ENCODE peak calls at places on chromosomes 6 and 20, in nine cellular contexts. V, Y, U, G, Z, K, F, I and J are unnamed samples.

GRCh38 chr6:94300424-94301144 is 881.2 kb upstream of the EPHA7 start:
- DNase-seq in V (no peak), Y (peak), U (peak), G (no peak), Z (no peak), K (no peak), F (no peak), I (no peak), J (no peak)

GRCh38 chr6:106750146-106750900 is 120.9 kb downstream of the QRSL1 start:
- DNase-seq in V (peak), Y (no peak), U (no peak), G (no peak), Z (peak), K (no peak), F (no peak), I (no peak), J (peak)

GRCh38 chr6:90383212-90383611 is 86.6 kb upstream of the BACH2 start:
- DNase-seq in V (no peak), Y (no peak), U (no peak), G (no peak), Z (no peak), K (no peak), F (no peak), I (no peak), J (no peak)

GRCh38 chr6:43699564-43700186 is 12.1 kb upstream of the MRPS18A start:
- DNase-seq in V (peak), Y (no peak), U (no peak), G (no peak), Z (no peak), K (no peak), F (no peak), I (no peak), J (no peak)

GRCh38 chr20:33861458-33861857 is 50.3 kb downstream of the CHMP4B start:
- DNase-seq in V (no peak), Y (no peak), U (no peak), G (no peak), Z (no peak), K (no peak), F (no peak), I (no peak), J (no peak)

GRCh38 chr6:125546827-125547226 is 202.6 kb upstream of the HEY2 start:
- DNase-seq in V (no peak), Y (no peak), U (no peak), G (no peak), Z (no peak), K (no peak), F (no peak), I (no peak), J (no peak)

GRCh38 chr6:119172813-119173212 is 94.3 kb upstream of the FAM184A start:
- DNase-seq in V (peak), Y (no peak), U (no peak), G (no peak), Z (no peak), K (no peak), F (no peak), I (no peak), J (no peak)

GRCh38 chr6:26526928-26527327 is 11.2 kb upstream of the HMGN4 start:
- DNase-seq in V (no peak), Y (no peak), U (no peak), G (no peak), Z (no peak), K (no peak), F (no peak), I (no peak), J (no peak)

GRCh38 chr6:35391240-35391968 is 49.0 kb downstream of the PPARD start:
- DNase-seq in V (peak), Y (no peak), U (no peak), G (no peak), Z (peak), K (no peak), F (no peak), I (no peak), J (no peak)

GRCh38 chr6:154690857-154691256 is 42.4 kb upstream of the SCAF8 start:
- DNase-seq in V (no peak), Y (no peak), U (no peak), G (no peak), Z (no peak), K (no peak), F (no peak), I (no peak), J (no peak)

GRCh38 chr6:154696661-154697060 is 36.6 kb upstream of the SCAF8 start:
- DNase-seq in V (no peak), Y (no peak), U (no peak), G (peak), Z (no peak), K (no peak), F (no peak), I (no peak), J (no peak)
- TF ChIP-seq CTCF in V (no peak), Y (no peak), U (no peak), G (no peak), Z (no peak), K (no peak), F (no peak), I (no peak), J (no peak)

GRCh38 chr6:112535816-112536215 is 188.7 kb downstream of the RFPL4B start:
- DNase-seq in V (no peak), Y (no peak), U (no peak), G (no peak), Z (no peak), K (no peak), F (no peak), I (no peak), J (no peak)

DNA sequence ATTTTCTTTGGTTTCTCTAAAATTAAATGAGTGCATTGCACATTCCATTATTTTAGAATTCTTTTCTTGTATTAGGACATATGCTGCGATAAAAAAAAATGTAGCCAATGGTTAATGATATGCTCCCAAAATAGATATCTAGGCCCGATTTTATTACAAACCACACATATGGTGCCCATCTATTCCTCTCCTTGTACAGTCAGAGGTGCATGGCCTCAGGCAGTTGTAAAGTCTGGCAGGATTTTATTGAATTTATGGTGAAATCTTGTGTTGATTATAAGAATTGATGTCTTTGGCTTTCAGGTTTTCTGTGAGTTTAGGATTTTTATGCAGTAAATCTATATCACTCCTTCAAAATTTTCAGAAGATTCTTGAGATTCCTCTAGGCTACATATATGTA is 192.2 kb downstream of the RFPL4B start:
- DNase-seq in V (no peak), Y (no peak), U (no peak), G (no peak), Z (no peak), K (no peak), F (no peak), I (no peak), J (no peak)
- TF ChIP-seq CTCF in V (no peak), Y (no peak), U (no peak), G (no peak), Z (no peak), K (no peak), F (no peak), I (no peak), J (no peak)

GRCh38 chr6:158131926-158132325 is 36.1 kb downstream of the SERAC1 start:
- DNase-seq in V (peak), Y (no peak), U (no peak), G (no peak), Z (no peak), K (no peak), F (peak), I (no peak), J (no peak)
- TF ChIP-seq CTCF in V (peak), Y (no peak), U (peak), G (peak), Z (peak), K (no peak), F (peak), I (peak), J (peak)

GRCh38 chr20:36501367-36502006 is 39.8 kb upstream of the MYL9 start:
- DNase-seq in V (no peak), Y (no peak), U (no peak), G (no peak), Z (no peak), K (no peak), F (peak), I (no peak), J (no peak)

GRCh38 chr20:36507746-36508145 is 33.6 kb upstream of the MYL9 start:
- DNase-seq in V (peak), Y (no peak), U (no peak), G (no peak), Z (no peak), K (no peak), F (no peak), I (no peak), J (no peak)

GRCh38 chr20:36504295-36504694 is 37.0 kb upstream of the MYL9 start:
- DNase-seq in V (no peak), Y (no peak), U (no peak), G (no peak), Z (no peak), K (no peak), F (no peak), I (no peak), J (no peak)

GRCh38 chr20:36506253-36506652 is 35.1 kb upstream of the MYL9 start:
- DNase-seq in V (no peak), Y (no peak), U (no peak), G (no peak), Z (no peak), K (no peak), F (no peak), I (no peak), J (no peak)
- TF ChIP-seq CTCF in V (no peak), Y (no peak), U (peak), G (peak), Z (peak), K (no peak), F (peak), I (no peak), J (peak)

GRCh38 chr6:151539506-151540268 is 45.9 kb downstream of the CCDC170 start:
- DNase-seq in V (no peak), Y (no peak), U (no peak), G (no peak), Z (no peak), K (no peak), F (no peak), I (no peak), J (no peak)
- TF ChIP-seq CTCF in V (no peak), Y (no peak), U (no peak), G (no peak), Z (no peak), K (no peak), F (no peak), I (no peak), J (no peak)

DNA sequence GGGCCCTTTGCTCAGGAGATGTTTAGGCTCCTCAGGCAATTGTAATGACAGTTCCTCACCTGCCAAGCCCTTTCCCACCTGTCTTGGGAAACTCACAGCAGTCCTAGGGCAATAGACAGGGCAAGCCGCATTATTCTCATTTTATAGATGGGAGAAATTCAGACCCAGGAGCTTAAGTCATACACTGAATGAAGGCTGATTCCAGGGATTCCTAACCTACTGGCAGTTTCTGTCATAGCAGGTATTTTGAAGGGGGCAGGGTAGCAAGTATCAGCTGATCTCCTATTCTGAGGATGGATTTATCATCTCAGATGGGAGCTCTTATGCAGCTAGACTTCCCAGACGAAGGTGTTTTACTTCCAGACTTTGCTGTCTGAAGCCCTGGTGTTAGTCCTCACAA is 61.4 kb upstream of the MYL9 start:
- DNase-seq in V (no peak), Y (no peak), U (no peak), G (no peak), Z (no peak), K (no peak), F (no peak), I (no peak), J (no peak)
- TF ChIP-seq CTCF in V (no peak), Y (no peak), U (no peak), G (no peak), Z (peak), K (no peak), F (no peak), I (peak), J (no peak)

GRCh38 chr6:67887419-67887746 is 747.7 kb upstream of the ADGRB3 start:
- DNase-seq in V (no peak), Y (no peak), U (no peak), G (no peak), Z (no peak), K (no peak), F (no peak), I (no peak), J (no peak)
- TF ChIP-seq CTCF in V (no peak), Y (no peak), U (no peak), G (no peak), Z (no peak), K (no peak), F (no peak), I (no peak), J (no peak)